ENCODE peak calls at places on chromosomes 6 and 20, in nine cellular contexts. O is fibroblast of the aortic adventitia, H is neural crest cell, B is WTC11, V is type B pancreatic cell, A is dorsolateral prefrontal cortex, J is nephron progenitor cell, E is RWPE1, N is IMR-90. R is an unnamed sample.

GRCh38 chr6:41080623-41081022 is 7.8 kb downstream of the NFYA start:
- DNase-seq in O (no peak), H (no peak), B (no peak), V (no peak), A (no peak), J (no peak), E (no peak), N (no peak), R (no peak)

GRCh38 chr20:12012241-12013222 is 94.8 kb downstream of the BTBD3 start:
- DNase-seq in O (peak), H (peak), B (peak), V (no peak), A (no peak), J (peak), E (peak), N (peak), R (peak)

GRCh38 chr6:157269261-157269794 is 54.0 kb downstream of the TMEM242 start:
- DNase-seq in O (peak), H (no peak), B (no peak), V (no peak), A (peak), J (no peak), E (no peak), N (peak), R (peak)

GRCh38 chr6:13422601-13423247 is 64.7 kb downstream of the GFOD1 start:
- DNase-seq in O (no peak), H (no peak), B (peak), V (no peak), A (no peak), J (no peak), E (no peak), N (peak), R (peak)

GRCh38 chr6:151488226-151488625 is 5.6 kb upstream of the CCDC170 start:
- DNase-seq in O (peak), H (no peak), B (no peak), V (no peak), A (no peak), J (no peak), E (no peak), N (peak), R (no peak)

GRCh38 chr6:169130111-169130510 is 123.5 kb downstream of the THBS2 start:
- DNase-seq in O (no peak), H (no peak), B (no peak), V (no peak), A (no peak), J (no peak), E (no peak), N (no peak), R (no peak)

GRCh38 chr20:37451616-37452015 is 69.4 kb upstream of the NNAT start:
- DNase-seq in O (no peak), H (no peak), B (no peak), V (no peak), A (peak), J (no peak), E (no peak), N (no peak), R (no peak)

GRCh38 chr6:45625191-45625664 is 247.5 kb upstream of the SUPT3H start:
- DNase-seq in O (peak), H (no peak), B (no peak), V (no peak), A (no peak), J (no peak), E (no peak), N (peak), R (peak)

GRCh38 chr6:123393333-123393732 is 243.4 kb downstream of the TRDN start:
- DNase-seq in O (peak), H (no peak), B (no peak), V (no peak), A (no peak), J (no peak), E (no peak), N (no peak), R (peak)

GRCh38 chr20:11173936-11174335 is 500.1 kb upstream of the JAG1 start:
- DNase-seq in O (no peak), H (no peak), B (no peak), V (no peak), A (no peak), J (no peak), E (no peak), N (no peak), R (no peak)

GRCh38 chr6:33208089-33208967 is at the start of gene RING1:
- DNase-seq in O (peak), H (peak), B (peak), V (peak), A (peak), J (peak), E (peak), N (peak), R (peak)

GRCh38 chr6:30741789-30742315 is 635 bp downstream of the FLOT1 start:
- DNase-seq in O (no peak), H (no peak), B (no peak), V (no peak), A (no peak), J (no peak), E (no peak), N (no peak), R (no peak)

GRCh38 chr6:133551847-133552331 is 310.7 kb downstream of the EYA4 start:
- DNase-seq in O (peak), H (no peak), B (no peak), V (no peak), A (no peak), J (no peak), E (peak), N (peak), R (peak)

GRCh38 chr6:168049681-168050224 is 29.3 kb downstream of the FRMD1 start:
- DNase-seq in O (no peak), H (no peak), B (no peak), V (no peak), A (no peak), J (no peak), E (no peak), N (no peak), R (no peak)

GRCh38 chr6:16200231-16200941 is 38.0 kb upstream of the GMPR start:
- DNase-seq in O (no peak), H (no peak), B (no peak), V (no peak), A (no peak), J (peak), E (no peak), N (no peak), R (peak)

GRCh38 chr20:54928564-54928963 is 453.2 kb downstream of the DOK5 start:
- DNase-seq in O (no peak), H (no peak), B (no peak), V (no peak), A (no peak), J (no peak), E (no peak), N (no peak), R (no peak)

DNA sequence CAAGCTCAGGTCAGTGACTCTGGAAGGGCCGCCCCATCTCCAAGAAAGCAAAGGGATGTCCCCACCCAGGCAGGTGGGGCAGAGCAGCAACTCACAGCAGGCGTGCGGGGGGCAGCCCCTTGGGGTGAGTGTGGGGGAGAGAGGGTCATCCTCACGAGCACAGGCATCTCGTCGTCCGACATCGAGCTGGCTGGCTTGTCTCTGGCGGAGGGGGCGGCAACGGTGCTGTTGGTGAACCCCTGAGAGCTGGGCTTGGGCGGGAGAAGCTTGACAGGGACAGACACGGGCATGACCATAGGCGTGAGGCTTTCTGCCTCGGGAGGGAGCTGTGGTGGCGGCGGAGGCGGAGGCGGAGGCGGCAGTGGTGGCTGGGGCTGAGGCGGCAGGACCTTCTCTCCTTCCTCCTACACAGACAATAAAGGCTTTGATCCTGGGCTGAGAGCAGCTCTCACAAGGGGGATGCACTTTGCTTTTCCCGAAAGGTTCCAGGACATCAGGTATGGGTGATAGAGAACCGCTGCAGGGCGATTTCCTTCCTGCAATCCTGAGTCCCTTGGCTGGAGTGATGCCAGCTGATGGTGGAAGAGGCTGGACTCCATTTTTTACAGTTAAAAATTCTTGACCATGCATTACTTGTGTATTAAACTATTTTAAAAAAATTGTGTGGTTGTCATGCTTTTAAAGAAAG is 45.6 kb upstream of the MRPS10 start:
- DNase-seq in O (no peak), H (no peak), B (peak), V (no peak), A (no peak), J (peak), E (no peak), N (no peak), R (no peak)
- TF ChIP-seq CTCF in O (no peak), H (no peak), B (no peak), V (no peak), A (no peak), J (no peak), E (no peak), N (no peak), R (no peak)

GRCh38 chr20:63976980-63977391 is 2.5 kb downstream of the SAMD10 start:
- DNase-seq in O (no peak), H (no peak), B (no peak), V (no peak), A (no peak), J (no peak), E (no peak), N (no peak), R (no peak)
- TF ChIP-seq CTCF in O (no peak), H (no peak), B (no peak), V (no peak), A (no peak), J (no peak), E (no peak), N (no peak), R (no peak)

GRCh38 chr6:135087403-135087802 is 32.8 kb upstream of the HBS1L start:
- DNase-seq in O (no peak), H (no peak), B (no peak), V (no peak), A (no peak), J (no peak), E (no peak), N (no peak), R (no peak)
- TF ChIP-seq CTCF in O (no peak), H (no peak), B (no peak), V (no peak), A (no peak), J (no peak), E (no peak), N (no peak), R (peak)

GRCh38 chr6:143843689-143844405 is 709 bp downstream of the LTV1 start:
- DNase-seq in O (peak), H (no peak), B (no peak), V (no peak), A (no peak), J (no peak), E (no peak), N (peak), R (peak)
- TF ChIP-seq CTCF in O (no peak), H (no peak), B (no peak), V (no peak), A (no peak), J (no peak), E (no peak), N (no peak), R (peak)

DNA sequence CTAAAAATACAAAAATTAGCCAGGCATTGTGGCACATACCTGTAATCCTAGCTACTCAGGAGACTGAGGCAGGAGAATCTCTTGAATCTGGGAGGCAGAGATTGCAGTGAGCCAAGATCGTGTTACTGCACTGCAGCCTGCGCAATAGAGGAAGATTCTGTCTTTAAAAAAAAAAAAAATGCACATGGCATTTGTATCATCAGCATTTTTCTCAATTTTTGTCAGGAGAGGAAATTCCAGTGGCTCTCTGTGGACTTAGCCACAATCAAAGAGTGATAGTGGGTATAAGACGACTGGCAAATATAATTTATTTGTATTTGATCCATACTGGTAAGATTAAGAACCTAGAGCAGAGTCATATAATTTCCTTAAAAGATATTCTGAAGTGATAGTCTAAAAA is 28.6 kb downstream of the DEFB114 start:
- DNase-seq in O (no peak), H (no peak), B (no peak), V (no peak), A (no peak), J (no peak), E (no peak), N (no peak), R (no peak)
- TF ChIP-seq CTCF in O (no peak), H (no peak), B (no peak), V (no peak), A (no peak), J (no peak), E (no peak), N (no peak), R (no peak)

GRCh38 chr20:32465092-32465900 is 107.2 kb downstream of the ASXL1 start:
- DNase-seq in O (peak), H (peak), B (no peak), V (no peak), A (peak), J (peak), E (no peak), N (peak), R (peak)
- TF ChIP-seq CTCF in O (no peak), H (no peak), B (no peak), V (no peak), A (no peak), J (no peak), E (no peak), N (no peak), R (no peak)

DNA sequence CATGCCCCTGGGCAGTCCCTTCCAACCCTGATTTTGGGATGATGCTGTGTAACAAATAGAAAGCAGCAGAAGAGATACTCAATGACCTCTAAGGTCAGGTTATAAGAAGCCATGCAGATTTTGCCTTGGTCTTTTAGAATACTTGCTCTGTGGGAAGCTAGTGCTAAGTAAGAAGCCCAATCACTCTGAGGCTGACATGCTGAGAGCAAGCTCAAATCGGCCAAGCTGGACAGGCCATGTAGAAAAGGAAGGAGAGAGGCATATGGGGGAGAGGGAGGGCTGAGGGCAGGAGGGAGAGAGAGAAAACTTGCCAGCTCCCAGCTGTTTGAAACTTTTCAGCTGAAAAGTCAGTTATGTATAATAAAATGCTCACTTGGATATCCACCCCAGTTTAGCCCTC is 1021.6 kb upstream of the MAP3K7 start:
- DNase-seq in O (no peak), H (no peak), B (peak), V (no peak), A (no peak), J (no peak), E (no peak), N (no peak), R (no peak)
- TF ChIP-seq CTCF in O (no peak), H (no peak), B (no peak), V (no peak), A (no peak), J (no peak), E (no peak), N (no peak), R (no peak)